ENCODE peak calls at places on chromosome 5, in nine cellular contexts. Q is EL; V is LoVo; A is pancreas; K is HS-5; P is stimulated activated naive B cell treated with anti-CD40 and anti-IgM and Interleukin-4, amounts not matched to agents 10 μg/mL and 1 μg/mL and 100 μg/mL, for 72 hours; U is effector memory CD8-positive, alpha-beta T cell; S is activated naive CD4-positive, alpha-beta T cell treated with anti-CD3 and anti-CD28 coated beads for 36 hours; J is stimulated activated CD4-positive, alpha-beta T cell treated with anti-CD3 and anti-CD28 coated beads, Interleukin-1b, Interleukin-23, amount 100 ng/mL, for 48 hours. T is an unnamed sample.

GRCh38 chr5:154516475-154516874 is 38.4 kb upstream of the HAND1 start:
- DNase-seq in V (no peak), A (no peak), K (no peak), P (no peak), Q (no peak), U (no peak), J (no peak), S (no peak), T (no peak)

GRCh38 chr5:99605904-99606303 is 677.1 kb upstream of the CHD1 start:
- DNase-seq in U (no peak), A (no peak), K (no peak), S (no peak), Q (no peak), P (no peak), V (no peak), J (no peak), T (no peak)

GRCh38 chr5:151890299-151890698 is 34.4 kb downstream of the GLRA1 start:
- DNase-seq in J (no peak), P (no peak), V (no peak), Q (no peak), S (no peak), K (no peak), U (no peak), A (no peak), T (no peak)

GRCh38 chr5:81830602-81831001 is 79.7 kb upstream of the SSBP2 start:
- DNase-seq in K (no peak), J (no peak), U (no peak), Q (no peak), P (no peak), S (no peak), V (no peak), A (no peak), T (no peak)

GRCh38 chr5:1315709-1316587 is 21.1 kb upstream of the TERT start:
- DNase-seq in A (peak), S (peak), J (peak), K (no peak), Q (no peak), V (peak), U (peak), P (peak), T (no peak)

GRCh38 chr5:168286386-168286785 is 5.1 kb upstream of the WWC1 start:
- DNase-seq in V (no peak), P (no peak), J (no peak), U (no peak), K (no peak), S (no peak), A (no peak), Q (no peak), T (no peak)

GRCh38 chr5:83184534-83184933 is 107.2 kb downstream of the XRCC4 start:
- DNase-seq in K (no peak), Q (no peak), J (no peak), A (no peak), S (no peak), V (no peak), P (no peak), U (no peak), T (no peak)

GRCh38 chr5:52844885-52845284 is 57.2 kb downstream of the ITGA1 start:
- DNase-seq in V (no peak), A (no peak), U (no peak), J (no peak), P (no peak), S (no peak), Q (peak), K (no peak), T (no peak)

GRCh38 chr5:142617416-142617815 is 68.5 kb downstream of the FGF1 start:
- DNase-seq in Q (no peak), S (peak), A (no peak), P (no peak), V (no peak), U (no peak), K (no peak), J (peak), T (no peak)

GRCh38 chr5:72448368-72448767 is 58.8 kb downstream of the ZNF366 start:
- DNase-seq in K (no peak), J (no peak), U (no peak), P (no peak), S (no peak), Q (no peak), V (no peak), A (no peak), T (no peak)

GRCh38 chr5:27494845-27495244 is 456.5 kb upstream of the CDH9 start:
- DNase-seq in Q (no peak), U (no peak), J (no peak), A (no peak), K (peak), P (no peak), S (no peak), V (peak), T (no peak)

GRCh38 chr5:969421-969839 is 39.2 kb upstream of the NKD2 start:
- DNase-seq in V (no peak), J (no peak), A (no peak), S (peak), K (no peak), P (no peak), U (no peak), Q (no peak), T (no peak)

GRCh38 chr5:102811962-102812361 is 56.9 kb downstream of the PAM start:
- DNase-seq in Q (peak), A (no peak), J (no peak), U (no peak), S (no peak), P (no peak), K (peak), V (peak), T (no peak)